ENCODE peak calls at places on chromosomes 16 and 17, in four cellular contexts. O is endothelial cell of umbilical vein; M is CD4-positive, CD25-positive, alpha-beta regulatory T cell; A is breast epithelium. Q is an unnamed sample. For H3K9me3 and H3K4me1, the result is how much of the 10 kb centered on the place peaks cover.

GRCh38 chr17:8557176-8557806 is 73.2 kb downstream of the MYH10 start:
- DNase-seq in M (no peak), O (no peak), A (no peak), Q (peak)

GRCh38 chr17:75910699-75911098 is 6.0 kb upstream of the MRPL38 start:
- DNase-seq in A (no peak), M (no peak), O (no peak), Q (no peak)

GRCh38 chr17:74282587-74283370 is 8.7 kb downstream of the DNAI2 start:
- DNase-seq in O (no peak), M (peak), A (no peak), Q (no peak)

GRCh38 chr17:43874293-43874692 is 27.3 kb downstream of the CD300LG start:
- DNase-seq in M (no peak), O (no peak), A (no peak), Q (no peak)

GRCh38 chr16:71552698-71553503 is 24.0 kb downstream of the TAT start:
- DNase-seq in A (no peak), O (no peak), M (no peak), Q (no peak)

GRCh38 chr17:36731091-36731490 is 129.7 kb downstream of the MRM1 start:
- DNase-seq in A (peak), M (no peak), O (no peak), Q (no peak)

GRCh38 chr16:83939266-83939856 is 13.7 kb upstream of the OSGIN1 start:
- DNase-seq in M (peak), O (no peak), A (no peak), Q (no peak)

GRCh38 chr16:27721548-27722265 is 171.8 kb downstream of the KATNIP start:
- DNase-seq in O (no peak), A (peak), M (no peak), Q (peak)

GRCh38 chr17:76740329-76741118 is 2.6 kb downstream of the MFSD11 start:
- DNase-seq in A (no peak), M (no peak), O (no peak), Q (peak)

GRCh38 chr17:8632087-8632486 is 1.6 kb upstream of the MYH10 start:
- DNase-seq in O (peak), M (no peak), A (no peak), Q (no peak)

GRCh38 chr16:361341-361871 is 8.9 kb upstream of the AXIN1 start:
- DNase-seq in M (no peak), O (no peak), A (no peak), Q (no peak)

GRCh38 chr17:34218757-34219156 is 36.3 kb upstream of the CCL2 start:
- DNase-seq in A (no peak), M (no peak), O (no peak), Q (no peak)

GRCh38 chr16:27216297-27216885 is 13.1 kb downstream of the KDM8 start:
- DNase-seq in M (no peak), O (no peak), A (no peak), Q (no peak)

GRCh38 chr16:4515611-4516233 is 22.9 kb downstream of the CDIP1 start:
- DNase-seq in A (no peak), M (peak), O (peak), Q (no peak)

GRCh38 chr17:57639381-57639780 is 105.7 kb downstream of the CCDC182 start:
- DNase-seq in O (no peak), A (no peak), M (no peak), Q (no peak)

GRCh38 chr17:17985153-17985552 is 12.5 kb downstream of the DRC3 start:
- DNase-seq in A (no peak), O (no peak), M (no peak), Q (no peak)

GRCh38 chr16:64907844-64908243 is 214.0 kb downstream of the CDH11 start:
- DNase-seq in M (no peak), A (no peak), O (no peak), Q (no peak)

GRCh38 chr17:65595071-65595655 is 33.7 kb upstream of the AXIN2 start:
- DNase-seq in O (no peak), A (no peak), M (no peak), Q (peak)

GRCh38 chr17:4522661-4523060 is 24.0 kb downstream of the SPNS2 start:
- DNase-seq in O (no peak), A (no peak), M (no peak), Q (no peak)

GRCh38 chr16:30417447-30418349 is 10.3 kb downstream of the ZNF771 start:
- DNase-seq in O (peak), M (peak), A (peak), Q (peak)

GRCh38 chr17:82812601-82813000 is 27.2 kb downstream of the ZNF750 start:
- DNase-seq in A (no peak), O (no peak), M (no peak), Q (no peak)

GRCh38 chr17:80799553-80800403 is 191.9 kb upstream of the CHMP6 start:
- DNase-seq in O (no peak), A (no peak), M (no peak), Q (no peak)

GRCh38 chr16:90012978-90013745 is 6.1 kb downstream of the DBNDD1 start:
- DNase-seq in M (no peak), O (no peak), A (no peak), Q (no peak)

GRCh38 chr17:78683031-78683961 is 98.8 kb downstream of the CYTH1 start:
- DNase-seq in A (no peak), M (no peak), O (no peak), Q (no peak)

GRCh38 chr16:7209598-7209997 is 123.0 kb upstream of the RBFOX1 start:
- DNase-seq in O (no peak), A (no peak), M (no peak), Q (no peak)

GRCh38 chr17:17048106-17048505 is 5.8 kb downstream of the MPRIP start:
- DNase-seq in O (no peak), M (no peak), A (no peak), Q (no peak)

GRCh38 chr17:73595068-73595865 is 49.0 kb downstream of the SDK2 start:
- DNase-seq in M (peak), O (no peak), A (no peak), Q (no peak)

GRCh38 chr16:1859650-1860049 is 12.3 kb downstream of the MEIOB start:
- DNase-seq in M (no peak), A (no peak), O (no peak), Q (no peak)

GRCh38 chr17:20053343-20053964 is 44.3 kb downstream of the SPECC1 start:
- DNase-seq in M (no peak), O (no peak), A (no peak), Q (no peak)

GRCh38 chr16:14310519-14310991 is 239.4 kb downstream of the MRTFB start:
- DNase-seq in M (no peak), A (no peak), O (no peak), Q (peak)

GRCh38 chr16:60203525-60204124 is 1469.5 kb upstream of the GOT2 start:
- DNase-seq in M (no peak), A (no peak), O (peak), Q (peak)

GRCh38 chr16:81005644-81006471 is 827 bp downstream of the CMC2 start:
- DNase-seq in A (peak), O (peak), M (no peak), Q (peak)

GRCh38 chr17:69677130-69677529 is 262.6 kb downstream of the MAP2K6 start:
- DNase-seq in M (no peak), O (peak), A (no peak), Q (no peak)
- H3K9me3 ChIP-seq in M (under half), O (under half), A (under half), Q (under half)

DNA sequence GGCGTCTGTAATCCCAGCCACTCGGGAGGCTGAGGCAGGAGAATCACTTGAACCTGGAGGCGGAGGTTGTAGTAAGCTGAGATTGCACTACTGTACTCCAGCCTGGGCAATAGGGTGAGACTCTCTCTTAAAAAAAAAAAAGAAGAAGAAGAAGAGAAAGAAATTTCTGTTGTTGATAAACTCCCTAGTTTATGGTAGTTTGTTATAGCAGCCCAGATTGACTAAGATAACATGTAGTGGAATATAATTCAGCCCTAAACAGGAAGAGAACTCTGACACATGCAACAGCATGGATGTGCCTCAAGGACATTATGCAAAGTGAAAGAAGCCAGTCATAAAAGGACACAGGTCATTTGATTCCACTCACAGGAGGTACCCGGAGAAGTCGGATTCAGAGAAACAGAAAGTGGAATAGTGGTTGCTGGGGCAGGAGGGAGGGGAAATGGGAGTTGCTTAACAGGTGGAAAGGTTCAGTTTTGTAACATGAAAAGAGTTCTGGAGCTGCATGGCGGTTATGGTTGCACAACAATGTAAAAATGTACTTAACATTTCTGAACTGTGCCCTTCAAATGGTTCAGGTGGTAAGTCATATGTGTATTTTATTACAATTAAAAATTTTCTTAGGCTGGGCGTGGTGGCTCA is 26.0 kb upstream of the PRM1 start:
- DNase-seq in M (no peak), O (no peak), A (no peak), Q (no peak)
- H3K4me1 ChIP-seq in M (under half), O (under half), A (under half), Q (under half)

DNA sequence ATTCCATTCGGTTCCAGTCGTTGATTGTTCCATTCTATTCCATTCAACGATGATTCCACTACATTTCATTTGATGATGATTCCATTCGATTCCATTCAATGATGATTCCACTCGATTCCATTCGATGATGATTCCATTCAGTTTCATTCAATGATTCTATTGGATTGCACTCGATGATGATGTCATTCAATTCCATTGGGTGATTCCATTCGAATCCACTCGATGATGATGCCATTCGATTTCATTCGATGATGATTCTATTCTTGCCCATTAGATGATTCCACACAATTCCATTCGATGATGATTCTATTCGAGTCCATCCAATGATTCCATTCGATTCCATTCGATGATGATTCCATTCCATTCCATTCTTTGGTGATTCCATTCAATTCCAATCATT is 1283.7 kb downstream of the TP53TG3F start:
- DNase-seq in O (no peak), M (no peak), A (no peak), Q (no peak)
- H3K9me3 ChIP-seq in O (under half), M (half or more), A (half or more), Q (under half)

GRCh38 chr16:13158427-13158826 is 257.0 kb downstream of the SHISA9 start:
- DNase-seq in O (no peak), M (no peak), A (no peak), Q (no peak)
- H3K4me1 ChIP-seq in O (under half), M (under half), A (under half), Q (under half)